ENCODE peak calls at places on chromosome 15, in ten cellular contexts. F, S, U, X, J, E, I, L, V and P are unnamed samples.

GRCh38 chr15:75140080-75140879 is 61.4 kb upstream of the C15orf39 start:
- DNase-seq in F (no peak), S (no peak), U (no peak), X (no peak), J (no peak), E (no peak), I (no peak), L (no peak), V (no peak), P (no peak)

GRCh38 chr15:55917881-55918296 is 75.5 kb downstream of the NEDD4 start:
- DNase-seq in F (peak), S (no peak), U (peak), X (peak), J (no peak), E (peak), I (peak), L (no peak), V (peak), P (no peak)

GRCh38 chr15:73799466-73799865 is 46.3 kb upstream of the INSYN1 start:
- DNase-seq in F (peak), S (no peak), U (peak), X (no peak), J (no peak), E (peak), I (peak), L (no peak), V (no peak), P (no peak)

GRCh38 chr15:52680041-52680391 is 828 bp upstream of the ATOSA start:
- DNase-seq in F (peak), S (no peak), U (peak), X (peak), J (no peak), E (peak), I (no peak), L (no peak), V (peak), P (no peak)

GRCh38 chr15:27990411-27991338 is 108.4 kb downstream of the OCA2 start:
- DNase-seq in F (no peak), S (no peak), U (no peak), X (no peak), J (no peak), E (no peak), I (no peak), L (no peak), V (no peak), P (no peak)

GRCh38 chr15:42547926-42548257 is 701 bp downstream of the LRRC57 start:
- DNase-seq in F (peak), S (no peak), U (peak), X (peak), J (no peak), E (no peak), I (no peak), L (no peak), V (no peak), P (no peak)

GRCh38 chr15:45048784-45049631 is 26.0 kb downstream of the SORD start:
- DNase-seq in F (peak), S (no peak), U (peak), X (no peak), J (no peak), E (no peak), I (no peak), L (peak), V (peak), P (no peak)

GRCh38 chr15:84799511-84800187 is 17.5 kb upstream of the ALPK3 start:
- DNase-seq in F (no peak), S (no peak), U (no peak), X (no peak), J (no peak), E (no peak), I (no peak), L (no peak), V (no peak), P (no peak)

GRCh38 chr15:99726333-99726732 is 6.9 kb downstream of the LYSMD4 start:
- DNase-seq in F (no peak), S (no peak), U (no peak), X (no peak), J (no peak), E (no peak), I (no peak), L (no peak), V (no peak), P (no peak)

GRCh38 chr15:68620721-68621528 is 42.1 kb downstream of the CORO2B start:
- DNase-seq in F (peak), S (no peak), U (peak), X (peak), J (peak), E (peak), I (peak), L (no peak), V (no peak), P (no peak)

GRCh38 chr15:43187544-43188155 is 2.4 kb downstream of the CCNDBP1 start:
- DNase-seq in F (peak), S (no peak), U (peak), X (peak), J (no peak), E (peak), I (peak), L (peak), V (peak), P (no peak)

GRCh38 chr15:55766676-55767075 is 23.7 kb upstream of the PRTG start:
- DNase-seq in F (no peak), S (no peak), U (no peak), X (no peak), J (no peak), E (no peak), I (no peak), L (no peak), V (no peak), P (no peak)

GRCh38 chr15:33742286-33742685 is 226.0 kb upstream of the CHRM5 start:
- DNase-seq in F (no peak), S (no peak), U (no peak), X (no peak), J (no peak), E (no peak), I (no peak), L (no peak), V (no peak), P (no peak)

GRCh38 chr15:58517682-58518525 is 86.1 kb downstream of the LIPC start:
- DNase-seq in F (no peak), S (no peak), U (no peak), X (no peak), J (no peak), E (no peak), I (no peak), L (peak), V (peak), P (peak)

GRCh38 chr15:70956596-70956995 is 64.0 kb downstream of the LRRC49 start:
- DNase-seq in F (no peak), S (no peak), U (no peak), X (no peak), J (no peak), E (no peak), I (no peak), L (no peak), V (no peak), P (no peak)

GRCh38 chr15:62894322-62895085 is 148.0 kb upstream of the TPM1 start:
- DNase-seq in F (no peak), S (no peak), U (peak), X (no peak), J (no peak), E (peak), I (no peak), L (no peak), V (no peak), P (no peak)

GRCh38 chr15:52124270-52124878 is 11.8 kb upstream of the BCL2L10 start:
- DNase-seq in F (peak), S (no peak), U (peak), X (peak), J (no peak), E (no peak), I (no peak), L (no peak), V (peak), P (no peak)

GRCh38 chr15:57595011-57595866 is 3.5 kb downstream of the MYZAP start:
- DNase-seq in F (no peak), S (no peak), U (no peak), X (no peak), J (no peak), E (no peak), I (no peak), L (no peak), V (no peak), P (no peak)

GRCh38 chr15:58870451-58870850 is 63.0 kb downstream of the SLTM start:
- DNase-seq in F (peak), S (no peak), U (peak), X (peak), J (no peak), E (peak), I (no peak), L (no peak), V (no peak), P (no peak)

GRCh38 chr15:66180706-66181105 is 72.8 kb downstream of the MEGF11 start:
- DNase-seq in F (no peak), S (no peak), U (no peak), X (no peak), J (no peak), E (no peak), I (peak), L (no peak), V (no peak), P (no peak)

GRCh38 chr15:85073556-85074194 is 92.0 kb downstream of the PDE8A start:
- DNase-seq in F (no peak), S (no peak), U (peak), X (no peak), J (no peak), E (peak), I (no peak), L (peak), V (no peak), P (no peak)

GRCh38 chr15:47801522-47801921 is 84.2 kb downstream of the SEMA6D start:
- DNase-seq in F (no peak), S (no peak), U (no peak), X (no peak), J (no peak), E (no peak), I (no peak), L (no peak), V (no peak), P (no peak)

GRCh38 chr15:61660579-61660978 is 399.7 kb downstream of the VPS13C start:
- DNase-seq in F (peak), S (no peak), U (peak), X (peak), J (no peak), E (peak), I (no peak), L (no peak), V (no peak), P (no peak)

GRCh38 chr15:56249080-56249479 is 5.4 kb upstream of the RFX7 start:
- DNase-seq in F (peak), S (no peak), U (peak), X (no peak), J (no peak), E (peak), I (peak), L (peak), V (peak), P (no peak)

GRCh38 chr15:52093539-52094502 is 18.8 kb downstream of the BCL2L10 start:
- DNase-seq in F (peak), S (no peak), U (peak), X (peak), J (no peak), E (peak), I (no peak), L (no peak), V (no peak), P (no peak)

GRCh38 chr15:60835974-60836373 is 357.0 kb upstream of the ICE2 start:
- DNase-seq in F (no peak), S (no peak), U (peak), X (peak), J (no peak), E (peak), I (no peak), L (no peak), V (no peak), P (no peak)

DNA sequence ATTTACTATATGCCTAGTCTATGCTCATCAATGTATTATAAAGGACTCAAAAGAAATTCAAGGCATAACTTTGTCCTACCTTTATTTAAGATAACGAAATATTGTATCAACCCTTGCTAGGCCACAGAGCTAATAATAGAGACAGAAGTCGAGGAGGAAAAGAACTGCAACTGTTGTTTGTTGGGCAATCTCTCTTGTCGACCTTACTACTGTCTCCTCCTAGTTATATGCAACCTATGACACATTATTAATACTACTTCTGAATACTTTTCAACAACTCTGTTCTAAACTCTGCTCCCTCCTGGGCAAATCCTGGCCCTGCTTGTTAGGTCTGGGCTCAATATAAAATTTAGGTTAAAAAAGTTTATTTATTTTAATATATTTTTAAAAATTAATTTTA is 24.6 kb downstream of the SPPL2A start:
- DNase-seq in F (no peak), S (no peak), U (no peak), X (no peak), J (no peak), E (no peak), I (no peak), L (no peak), V (no peak), P (no peak)
- TF ChIP-seq CTCF in F (no peak), S (no peak), U (no peak), X (no peak), J (no peak), E (no peak), I (no peak), L (no peak), V (no peak), P (no peak)

GRCh38 chr15:91589360-91589759 is 264.1 kb upstream of the SLCO3A1 start:
- DNase-seq in F (no peak), S (no peak), U (no peak), X (no peak), J (no peak), E (no peak), I (peak), L (no peak), V (no peak), P (no peak)
- TF ChIP-seq CTCF in F (peak), S (no peak), U (no peak), X (no peak), J (no peak), E (no peak), I (peak), L (no peak), V (no peak), P (no peak)

GRCh38 chr15:100918034-100918689 is 995 bp upstream of the LRRK1 start:
- DNase-seq in F (peak), S (peak), U (peak), X (peak), J (peak), E (peak), I (peak), L (peak), V (peak), P (peak)
- TF ChIP-seq CTCF in F (peak), S (peak), U (peak), X (peak), J (peak), E (peak), I (peak), L (peak), V (peak), P (peak)

DNA sequence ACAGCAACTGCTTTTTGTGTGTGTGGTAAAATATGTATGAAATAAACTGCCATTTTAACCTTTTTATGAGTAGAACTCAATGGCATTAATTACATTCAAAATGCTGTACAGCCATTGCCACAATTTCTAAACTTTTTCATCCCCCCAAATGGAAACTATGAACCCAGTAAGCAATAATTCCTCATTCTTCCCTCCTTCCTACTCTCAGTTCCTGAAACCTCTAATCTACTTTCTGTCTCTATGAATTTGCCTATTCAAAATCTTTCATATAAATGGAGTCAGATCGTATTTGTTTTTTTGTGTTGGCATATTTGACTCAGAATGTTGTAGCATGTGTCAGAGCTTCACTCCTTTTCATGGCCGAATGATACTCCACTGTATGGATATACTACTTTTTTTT is 5.3 kb upstream of the BLM start:
- DNase-seq in F (no peak), S (no peak), U (no peak), X (no peak), J (no peak), E (no peak), I (no peak), L (no peak), V (no peak), P (no peak)
- TF ChIP-seq CTCF in F (no peak), S (no peak), U (no peak), X (no peak), J (no peak), E (no peak), I (no peak), L (no peak), V (no peak), P (no peak)

GRCh38 chr15:50501815-50502214 is 44.7 kb downstream of the USP50 start:
- DNase-seq in F (no peak), S (no peak), U (no peak), X (no peak), J (no peak), E (no peak), I (no peak), L (no peak), V (no peak), P (no peak)
- TF ChIP-seq CTCF in F (no peak), S (no peak), U (no peak), X (no peak), J (no peak), E (no peak), I (no peak), L (no peak), V (no peak), P (no peak)

DNA sequence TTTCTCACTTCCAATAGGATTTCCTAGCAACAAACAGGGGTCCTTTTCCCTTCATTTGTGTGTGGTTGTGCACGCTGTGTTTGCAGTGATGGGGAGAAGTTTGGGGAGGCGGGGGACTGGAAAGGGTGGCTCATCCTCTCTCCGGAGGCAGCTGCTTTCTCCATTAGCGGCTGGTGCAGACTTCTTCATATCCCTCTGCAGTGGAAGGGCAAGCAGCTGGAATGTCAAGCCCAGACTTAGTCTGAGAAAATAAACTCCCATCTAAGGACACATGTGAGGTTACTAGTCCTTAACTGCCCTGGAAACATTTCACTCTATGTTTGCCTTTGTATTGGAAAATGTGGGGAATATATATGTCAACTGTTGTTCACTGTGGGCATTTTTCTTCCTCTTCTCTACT is 467.0 kb upstream of the RASGRP1 start:
- DNase-seq in F (no peak), S (no peak), U (no peak), X (no peak), J (no peak), E (no peak), I (no peak), L (no peak), V (no peak), P (no peak)
- TF ChIP-seq CTCF in F (no peak), S (no peak), U (no peak), X (no peak), J (no peak), E (no peak), I (no peak), L (no peak), V (no peak), P (no peak)

GRCh38 chr15:32659340-32659831 is 17.9 kb downstream of the SCG5 start:
- DNase-seq in F (no peak), S (no peak), U (peak), X (peak), J (no peak), E (peak), I (no peak), L (no peak), V (no peak), P (no peak)
- TF ChIP-seq CTCF in F (no peak), S (no peak), U (no peak), X (no peak), J (no peak), E (no peak), I (no peak), L (no peak), V (no peak), P (no peak)